ENCODE peak calls at places on chromosomes 12 and 14, in six cellular contexts. One of them, this sample, is unnamed. For H3K4me1 and H3K27me3, the result is how much of the 10 kb centered on the place peaks cover.

GRCh38 chr14:59463773-59464650 is 1.2 kb downstream of the GPR135 start:
- DNase-seq in tibial artery: no peak
- DNase-seq in CD8-positive, alpha-beta memory T cell: peak
- DNase-seq in body of pancreas: peak
- DNase-seq in heart left ventricle: no peak
- DNase-seq in heart right ventricle: peak
- DNase-seq in this sample: no peak

GRCh38 chr14:101476258-101476930 is 84.9 kb upstream of the DIO3 start:
- DNase-seq in CD8-positive, alpha-beta memory T cell: no peak
- DNase-seq in body of pancreas: peak
- DNase-seq in tibial artery: peak
- DNase-seq in heart left ventricle: no peak
- DNase-seq in heart right ventricle: no peak
- DNase-seq in this sample: no peak

GRCh38 chr14:23137221-23138172 is 18.4 kb upstream of the CEBPE start:
- DNase-seq in CD8-positive, alpha-beta memory T cell: no peak
- DNase-seq in heart left ventricle: no peak
- DNase-seq in heart right ventricle: no peak
- DNase-seq in tibial artery: no peak
- DNase-seq in body of pancreas: no peak
- DNase-seq in this sample: no peak

GRCh38 chr12:123041042-123041531 is 60.6 kb downstream of the ARL6IP4 start:
- DNase-seq in heart left ventricle: peak
- DNase-seq in tibial artery: no peak
- DNase-seq in heart right ventricle: no peak
- DNase-seq in body of pancreas: no peak
- DNase-seq in CD8-positive, alpha-beta memory T cell: no peak
- DNase-seq in this sample: no peak

GRCh38 chr12:113247123-113248045 is 26.1 kb downstream of the TPCN1 start:
- DNase-seq in heart right ventricle: peak
- DNase-seq in heart left ventricle: peak
- DNase-seq in tibial artery: peak
- DNase-seq in CD8-positive, alpha-beta memory T cell: no peak
- DNase-seq in body of pancreas: peak
- DNase-seq in this sample: peak

GRCh38 chr12:50642035-50642451 is 121.9 kb upstream of the ATF1 start:
- DNase-seq in tibial artery: no peak
- DNase-seq in heart left ventricle: no peak
- DNase-seq in body of pancreas: no peak
- DNase-seq in heart right ventricle: no peak
- DNase-seq in CD8-positive, alpha-beta memory T cell: no peak
- DNase-seq in this sample: peak

GRCh38 chr12:104132351-104132956 is 5.6 kb downstream of the NFYB start:
- DNase-seq in body of pancreas: no peak
- DNase-seq in tibial artery: no peak
- DNase-seq in heart left ventricle: peak
- DNase-seq in CD8-positive, alpha-beta memory T cell: no peak
- DNase-seq in heart right ventricle: no peak
- DNase-seq in this sample: peak

GRCh38 chr14:99270491-99271287 is 1.3 kb downstream of the BCL11B start:
- DNase-seq in heart right ventricle: no peak
- DNase-seq in CD8-positive, alpha-beta memory T cell: peak
- DNase-seq in body of pancreas: no peak
- DNase-seq in heart left ventricle: no peak
- DNase-seq in tibial artery: no peak
- DNase-seq in this sample: peak

GRCh38 chr12:70920251-70920851 is at the start of gene PTPRR:
- DNase-seq in body of pancreas: peak
- DNase-seq in heart left ventricle: no peak
- DNase-seq in CD8-positive, alpha-beta memory T cell: no peak
- DNase-seq in tibial artery: no peak
- DNase-seq in heart right ventricle: no peak
- DNase-seq in this sample: no peak

GRCh38 chr12:31037921-31038320 is 35.7 kb upstream of the DDX11 start:
- DNase-seq in heart right ventricle: no peak
- DNase-seq in heart left ventricle: no peak
- DNase-seq in tibial artery: no peak
- DNase-seq in CD8-positive, alpha-beta memory T cell: no peak
- DNase-seq in body of pancreas: no peak
- DNase-seq in this sample: no peak

GRCh38 chr12:124194521-124195225 is 100.2 kb upstream of the RFLNA start:
- DNase-seq in tibial artery: no peak
- DNase-seq in heart right ventricle: no peak
- DNase-seq in body of pancreas: no peak
- DNase-seq in CD8-positive, alpha-beta memory T cell: no peak
- DNase-seq in heart left ventricle: no peak
- DNase-seq in this sample: no peak

GRCh38 chr14:34710744-34711143 is 3.6 kb downstream of the CFL2 start:
- DNase-seq in heart left ventricle: no peak
- DNase-seq in CD8-positive, alpha-beta memory T cell: no peak
- DNase-seq in tibial artery: no peak
- DNase-seq in heart right ventricle: no peak
- DNase-seq in body of pancreas: no peak
- DNase-seq in this sample: peak

GRCh38 chr14:104287301-104288009 is 149.1 kb downstream of the KIF26A start:
- DNase-seq in heart right ventricle: no peak
- DNase-seq in CD8-positive, alpha-beta memory T cell: peak
- DNase-seq in tibial artery: no peak
- DNase-seq in heart left ventricle: peak
- DNase-seq in body of pancreas: peak
- DNase-seq in this sample: no peak

GRCh38 chr12:55973598-55974307 is at the start of gene RAB5B:
- DNase-seq in heart left ventricle: peak
- DNase-seq in tibial artery: peak
- DNase-seq in body of pancreas: peak
- DNase-seq in CD8-positive, alpha-beta memory T cell: peak
- DNase-seq in heart right ventricle: peak
- DNase-seq in this sample: peak

GRCh38 chr12:55972906-55973597 is 826 bp upstream of the RAB5B start:
- DNase-seq in body of pancreas: no peak
- DNase-seq in heart left ventricle: no peak
- DNase-seq in tibial artery: no peak
- DNase-seq in heart right ventricle: no peak
- DNase-seq in CD8-positive, alpha-beta memory T cell: peak
- DNase-seq in this sample: no peak

GRCh38 chr12:55974308-55974724 is 438 bp downstream of the RAB5B start:
- DNase-seq in tibial artery: peak
- DNase-seq in heart right ventricle: no peak
- DNase-seq in body of pancreas: peak
- DNase-seq in CD8-positive, alpha-beta memory T cell: no peak
- DNase-seq in heart left ventricle: peak
- DNase-seq in this sample: peak

GRCh38 chr12:55970775-55971174 is 3.1 kb upstream of the RAB5B start:
- DNase-seq in body of pancreas: no peak
- DNase-seq in CD8-positive, alpha-beta memory T cell: no peak
- DNase-seq in heart right ventricle: no peak
- DNase-seq in heart left ventricle: no peak
- DNase-seq in tibial artery: no peak
- DNase-seq in this sample: no peak

GRCh38 chr12:55972045-55972843 is 1.6 kb upstream of the RAB5B start:
- DNase-seq in tibial artery: no peak
- DNase-seq in CD8-positive, alpha-beta memory T cell: no peak
- DNase-seq in heart left ventricle: no peak
- DNase-seq in body of pancreas: no peak
- DNase-seq in heart right ventricle: no peak
- DNase-seq in this sample: no peak
- H3K4me1 ChIP-seq in tibial artery: under half
- H3K4me1 ChIP-seq in CD8-positive, alpha-beta memory T cell: under half
- H3K4me1 ChIP-seq in heart left ventricle: under half
- H3K4me1 ChIP-seq in body of pancreas: under half
- H3K4me1 ChIP-seq in heart right ventricle: under half
- H3K4me1 ChIP-seq in this sample: under half

GRCh38 chr14:76376878-76377523 is 1.1 kb downstream of the ESRRB start:
- DNase-seq in heart left ventricle: no peak
- DNase-seq in CD8-positive, alpha-beta memory T cell: no peak
- DNase-seq in heart right ventricle: no peak
- DNase-seq in body of pancreas: no peak
- DNase-seq in tibial artery: no peak
- DNase-seq in this sample: no peak

GRCh38 chr14:76382495-76382832 is 6.5 kb downstream of the ESRRB start:
- DNase-seq in body of pancreas: no peak
- DNase-seq in heart right ventricle: no peak
- DNase-seq in tibial artery: no peak
- DNase-seq in CD8-positive, alpha-beta memory T cell: no peak
- DNase-seq in heart left ventricle: no peak
- DNase-seq in this sample: no peak

GRCh38 chr14:76377675-76378074 is 1.7 kb downstream of the ESRRB start:
- DNase-seq in tibial artery: no peak
- DNase-seq in heart right ventricle: no peak
- DNase-seq in CD8-positive, alpha-beta memory T cell: no peak
- DNase-seq in body of pancreas: no peak
- DNase-seq in heart left ventricle: no peak
- DNase-seq in this sample: no peak

GRCh38 chr14:76381817-76382494 is 6.0 kb downstream of the ESRRB start:
- DNase-seq in body of pancreas: no peak
- DNase-seq in heart left ventricle: no peak
- DNase-seq in CD8-positive, alpha-beta memory T cell: no peak
- DNase-seq in heart right ventricle: no peak
- DNase-seq in tibial artery: no peak
- DNase-seq in this sample: no peak

DNA sequence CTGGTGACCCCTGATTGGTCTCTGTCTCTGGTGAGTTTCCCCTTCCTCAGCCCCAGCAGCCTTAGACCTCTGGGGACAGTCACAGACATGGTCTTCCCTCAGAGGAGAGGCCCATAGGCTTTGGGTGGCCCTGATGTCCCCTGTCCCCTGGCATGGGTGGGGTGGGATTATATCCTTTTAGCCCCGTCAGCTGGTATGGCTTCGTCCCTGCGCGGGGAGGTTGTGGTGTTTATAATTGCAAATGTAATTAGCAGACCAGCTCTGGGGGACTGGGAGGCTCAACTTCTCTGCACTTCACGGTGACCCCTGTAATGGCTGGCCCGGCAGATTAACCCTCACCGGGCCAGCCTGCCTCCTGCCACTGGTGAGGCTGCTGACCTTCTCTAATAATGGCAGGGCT is 5.1 kb downstream of the ESRRB start:
- DNase-seq in heart right ventricle: no peak
- DNase-seq in body of pancreas: no peak
- DNase-seq in CD8-positive, alpha-beta memory T cell: no peak
- DNase-seq in heart left ventricle: no peak
- DNase-seq in tibial artery: no peak
- DNase-seq in this sample: no peak
- H3K27me3 ChIP-seq in heart right ventricle: half or more
- H3K27me3 ChIP-seq in body of pancreas: under half
- H3K27me3 ChIP-seq in CD8-positive, alpha-beta memory T cell: under half
- H3K27me3 ChIP-seq in heart left ventricle: half or more
- H3K27me3 ChIP-seq in tibial artery: half or more
- H3K27me3 ChIP-seq in this sample: under half

DNA sequence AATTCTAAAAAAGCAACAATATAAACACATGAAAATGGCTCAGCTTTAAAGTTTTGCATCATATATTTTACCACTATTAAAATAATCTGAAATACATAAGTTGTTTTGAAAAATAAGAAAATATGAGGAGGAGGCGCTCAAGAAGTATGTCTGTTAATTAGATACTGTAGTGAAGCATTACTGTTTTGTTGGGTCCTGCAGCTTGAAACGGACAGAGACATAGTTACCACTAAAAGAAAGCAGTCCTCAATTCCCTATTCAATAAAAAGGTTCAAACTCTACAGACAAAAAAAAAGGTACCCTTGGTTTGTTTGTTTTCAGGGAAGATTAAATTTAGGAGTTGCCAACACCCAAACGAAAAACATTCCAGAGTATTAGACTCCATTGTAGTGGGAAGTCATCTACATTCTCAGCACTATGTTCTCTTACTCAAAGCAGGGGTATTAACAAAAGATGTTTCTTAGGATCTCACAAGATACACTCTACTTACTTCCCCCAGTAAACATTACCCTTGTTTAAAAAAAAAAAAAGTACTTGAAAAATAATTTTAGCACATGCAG is 3.0 kb downstream of the PAWR start:
- DNase-seq in tibial artery: no peak
- DNase-seq in heart right ventricle: no peak
- DNase-seq in body of pancreas: no peak
- DNase-seq in CD8-positive, alpha-beta memory T cell: no peak
- DNase-seq in heart left ventricle: no peak
- DNase-seq in this sample: no peak
- H3K27ac ChIP-seq in tibial artery: peak
- H3K27ac ChIP-seq in heart right ventricle: no peak
- H3K27ac ChIP-seq in body of pancreas: no peak
- H3K27ac ChIP-seq in CD8-positive, alpha-beta memory T cell: no peak
- H3K27ac ChIP-seq in heart left ventricle: no peak
- H3K27ac ChIP-seq in this sample: no peak

DNA sequence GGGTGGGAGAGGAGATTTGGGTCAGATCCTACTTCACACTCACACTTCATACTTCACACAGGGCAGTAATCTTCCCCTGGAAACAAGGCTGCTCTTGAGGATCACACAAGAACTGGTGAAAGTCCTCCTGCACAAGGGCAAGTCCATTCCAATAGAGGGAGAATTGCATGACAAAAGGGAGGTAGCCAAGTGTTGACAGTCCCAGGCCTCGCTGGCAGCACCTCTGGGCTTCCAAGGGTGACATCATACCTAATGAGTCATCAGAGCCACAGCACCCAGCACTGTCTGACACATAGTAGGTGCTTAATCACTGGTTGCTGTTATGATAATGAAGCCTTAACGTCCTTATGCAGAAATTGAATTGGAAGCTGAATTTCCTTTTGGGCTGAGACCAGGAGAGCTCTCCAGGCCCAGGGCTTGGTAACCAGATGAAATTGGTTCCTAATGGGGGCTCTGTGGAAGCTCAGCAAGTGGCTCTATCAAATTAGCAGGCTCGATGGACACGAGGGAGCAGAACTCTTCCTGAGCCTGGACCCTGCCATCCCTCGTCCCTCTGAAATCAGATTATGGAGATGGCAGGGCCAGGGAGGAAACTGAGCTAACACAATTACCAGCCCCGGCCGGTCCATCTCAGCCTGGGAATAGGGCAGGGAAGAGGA is 58.8 kb upstream of the ACTN1 start:
- DNase-seq in CD8-positive, alpha-beta memory T cell: no peak
- DNase-seq in heart left ventricle: no peak
- DNase-seq in tibial artery: no peak
- DNase-seq in heart right ventricle: no peak
- DNase-seq in body of pancreas: no peak
- DNase-seq in this sample: no peak
- H3K4me1 ChIP-seq in CD8-positive, alpha-beta memory T cell: under half
- H3K4me1 ChIP-seq in heart left ventricle: under half
- H3K4me1 ChIP-seq in tibial artery: under half
- H3K4me1 ChIP-seq in heart right ventricle: under half
- H3K4me1 ChIP-seq in body of pancreas: under half
- H3K4me1 ChIP-seq in this sample: under half